ENCODE peak calls at places on chromosomes 12 and 14, in seven cellular contexts. G is thoracic aorta, Y is fibroblast of lung, D is aorta, P is Peyer's patch, K is colonic mucosa, J is pancreas. L is an unnamed sample. For H3K36me3, the result is how much of the 10 kb centered on the place peaks cover.

GRCh38 chr12:90858261-90858660 is 96.7 kb downstream of the CCER1 start:
- DNase-seq in G (no peak), Y (peak), D (no peak), P (no peak), K (peak), J (peak), L (no peak)

GRCh38 chr12:71075743-71076142 is 82.1 kb downstream of the TSPAN8 start:
- DNase-seq in G (no peak), Y (no peak), D (no peak), P (no peak), K (no peak), J (no peak), L (no peak)

GRCh38 chr14:96086032-96086431 is 46.9 kb downstream of the C14orf132 start:
- DNase-seq in G (no peak), Y (peak), D (no peak), P (no peak), K (no peak), J (no peak), L (no peak)

GRCh38 chr12:107105410-107105703 is 12.0 kb upstream of the CRY1 start:
- DNase-seq in G (no peak), Y (no peak), D (no peak), P (no peak), K (no peak), J (no peak), L (no peak)

GRCh38 chr12:43551271-43551970 is 582 bp downstream of the ADAMTS20 start:
- DNase-seq in G (no peak), Y (no peak), D (no peak), P (no peak), K (no peak), J (no peak), L (no peak)

GRCh38 chr12:100959481-100959880 is 164.9 kb downstream of the ANO4 start:
- DNase-seq in G (no peak), Y (peak), D (no peak), P (no peak), K (no peak), J (no peak), L (no peak)

GRCh38 chr12:61667676-61668075 is 592.5 kb upstream of the USP15 start:
- DNase-seq in G (no peak), Y (no peak), D (no peak), P (no peak), K (no peak), J (no peak), L (no peak)

GRCh38 chr12:117388865-117389508 is 27.6 kb upstream of the NOS1 start:
- DNase-seq in G (no peak), Y (no peak), D (no peak), P (no peak), K (no peak), J (no peak), L (no peak)

GRCh38 chr12:3600039-3600720 is 109.2 kb downstream of the PRMT8 start:
- DNase-seq in G (no peak), Y (no peak), D (no peak), P (no peak), K (no peak), J (no peak), L (no peak)

GRCh38 chr12:110245278-110245868 is 35.7 kb upstream of the ATP2A2 start:
- DNase-seq in G (no peak), Y (no peak), D (no peak), P (peak), K (peak), J (no peak), L (peak)

GRCh38 chr12:60501124-60501729 is 905.4 kb downstream of the SLC16A7 start:
- DNase-seq in G (no peak), Y (peak), D (no peak), P (no peak), K (no peak), J (no peak), L (no peak)

GRCh38 chr12:95225645-95226212 is 8.1 kb downstream of the VEZT start:
- DNase-seq in G (no peak), Y (no peak), D (no peak), P (no peak), K (no peak), J (no peak), L (no peak)

GRCh38 chr12:26988703-26989102 is 25.5 kb downstream of the TM7SF3 start:
- DNase-seq in G (no peak), Y (no peak), D (no peak), P (no peak), K (no peak), J (no peak), L (no peak)

GRCh38 chr12:73731658-73732057 is 806.0 kb upstream of the ATXN7L3B start:
- DNase-seq in G (no peak), Y (no peak), D (no peak), P (no peak), K (no peak), J (no peak), L (no peak)

GRCh38 chr14:104872469-104873341 is 7.6 kb downstream of the CEP170B start:
- DNase-seq in G (no peak), Y (peak), D (no peak), P (no peak), K (no peak), J (peak), L (no peak)

GRCh38 chr12:7667025-7667575 is 1.4 kb upstream of the APOBEC1 start:
- DNase-seq in G (no peak), Y (no peak), D (no peak), P (no peak), K (no peak), J (no peak), L (no peak)

GRCh38 chr12:51210690-51211395 is 7.0 kb downstream of the POU6F1 start:
- DNase-seq in G (no peak), Y (no peak), D (no peak), P (no peak), K (no peak), J (no peak), L (no peak)

GRCh38 chr14:79809849-79810612 is 401.3 kb downstream of the DIO2 start:
- DNase-seq in G (no peak), Y (peak), D (no peak), P (no peak), K (no peak), J (no peak), L (no peak)

GRCh38 chr14:80959448-80960006 is 4.1 kb downstream of the TSHR start:
- DNase-seq in G (no peak), Y (no peak), D (no peak), P (no peak), K (peak), J (no peak), L (peak)

GRCh38 chr14:65565948-65566347 is 153.4 kb downstream of the FUT8 start:
- DNase-seq in G (no peak), Y (peak), D (no peak), P (no peak), K (no peak), J (no peak), L (no peak)

GRCh38 chr12:67355428-67356385 is 86.5 kb downstream of the CAND1 start:
- DNase-seq in G (no peak), Y (peak), D (no peak), P (no peak), K (no peak), J (no peak), L (no peak)

GRCh38 chr14:65012353-65012752 is 25.7 kb downstream of the FNTB start:
- DNase-seq in G (no peak), Y (no peak), D (no peak), P (no peak), K (no peak), J (no peak), L (no peak)

GRCh38 chr12:11976005-11976404 is 94.7 kb upstream of the BCL2L14 start:
- DNase-seq in G (no peak), Y (no peak), D (no peak), P (no peak), K (no peak), J (no peak), L (no peak)

GRCh38 chr12:11978985-11979384 is 91.8 kb upstream of the BCL2L14 start:
- DNase-seq in G (no peak), Y (peak), D (no peak), P (no peak), K (no peak), J (no peak), L (no peak)

GRCh38 chr12:11986165-11986564 is 84.6 kb upstream of the BCL2L14 start:
- DNase-seq in G (no peak), Y (no peak), D (no peak), P (no peak), K (no peak), J (no peak), L (no peak)

GRCh38 chr12:11980133-11980532 is 90.6 kb upstream of the BCL2L14 start:
- DNase-seq in G (no peak), Y (no peak), D (no peak), P (no peak), K (no peak), J (no peak), L (no peak)

DNA sequence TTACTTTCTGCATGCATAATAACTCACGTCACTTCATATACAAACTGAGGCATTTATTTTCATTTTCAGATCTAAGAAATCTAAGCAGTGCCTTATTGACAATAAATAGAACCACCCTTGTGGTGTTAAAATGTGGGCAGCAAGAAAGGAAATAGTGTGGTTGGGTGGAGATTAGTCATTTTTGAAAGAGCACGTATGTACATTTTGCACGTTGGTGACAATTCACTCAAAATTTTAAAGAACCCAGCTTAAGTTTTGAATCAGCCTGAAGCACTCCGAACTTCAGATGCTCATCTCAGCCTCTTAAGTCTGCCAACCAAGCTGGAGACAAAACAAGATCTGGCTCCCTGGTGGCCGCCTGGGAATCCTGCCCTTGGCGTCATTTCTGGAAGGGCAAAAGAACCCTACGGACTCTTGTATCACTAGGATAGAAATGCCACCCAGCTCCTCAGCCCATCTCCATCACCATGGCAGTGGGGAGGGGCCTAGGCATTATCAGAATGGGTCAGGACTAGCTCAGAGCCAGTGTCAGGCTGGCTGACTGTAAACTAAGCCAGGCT is 89.5 kb upstream of the BCL2L14 start:
- DNase-seq in G (no peak), Y (peak), D (no peak), P (no peak), K (no peak), J (no peak), L (peak)
- H3K4me3 ChIP-seq in G (no peak), Y (no peak), D (no peak), P (no peak), K (no peak), J (no peak), L (no peak)

GRCh38 chr12:46258129-46258528 is 10.7 kb downstream of the SLC38A1 start:
- DNase-seq in G (no peak), Y (no peak), D (no peak), P (no peak), K (no peak), J (no peak), L (no peak)
- H3K36me3 ChIP-seq in G (under half), Y (under half), D (under half), P (under half), K (under half), J (under half), L (under half)

GRCh38 chr12:53380104-53380796 is at the start of gene SP1:
- DNase-seq in G (peak), Y (peak), D (peak), P (peak), K (peak), J (peak), L (peak)

GRCh38 chr12:53376747-53377146 is 3.2 kb upstream of the SP1 start:
- DNase-seq in G (no peak), Y (no peak), D (no peak), P (no peak), K (no peak), J (no peak), L (no peak)

GRCh38 chr12:53379389-53380103 is 430 bp upstream of the SP1 start:
- DNase-seq in G (peak), Y (peak), D (peak), P (peak), K (peak), J (peak), L (peak)

GRCh38 chr12:53378705-53379388 is 1.1 kb upstream of the SP1 start:
- DNase-seq in G (no peak), Y (no peak), D (peak), P (peak), K (no peak), J (no peak), L (no peak)

DNA sequence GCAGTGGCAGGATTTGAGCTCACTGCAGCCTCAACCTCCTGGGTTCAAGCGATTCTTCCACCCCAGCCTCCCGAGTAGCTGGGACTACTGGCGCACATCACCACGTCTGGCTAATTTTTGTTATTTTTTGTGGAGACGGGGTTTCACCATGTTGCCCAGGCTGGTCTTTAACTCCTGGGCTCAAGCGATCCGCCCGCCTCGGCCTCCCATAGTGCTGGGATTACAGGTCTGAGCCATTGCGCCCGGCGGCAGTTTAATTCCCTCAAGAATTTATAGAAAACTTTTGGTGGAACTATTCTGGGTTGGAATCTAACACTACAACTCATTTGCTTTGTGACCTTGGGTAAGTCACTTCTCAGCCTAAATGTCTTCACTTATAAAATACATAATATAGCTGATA is 1.8 kb upstream of the SP1 start:
- DNase-seq in G (no peak), Y (no peak), D (peak), P (peak), K (no peak), J (no peak), L (no peak)
- H3K27ac ChIP-seq in G (peak), Y (no peak), D (no peak), P (peak), K (peak), J (peak), L (no peak)

DNA sequence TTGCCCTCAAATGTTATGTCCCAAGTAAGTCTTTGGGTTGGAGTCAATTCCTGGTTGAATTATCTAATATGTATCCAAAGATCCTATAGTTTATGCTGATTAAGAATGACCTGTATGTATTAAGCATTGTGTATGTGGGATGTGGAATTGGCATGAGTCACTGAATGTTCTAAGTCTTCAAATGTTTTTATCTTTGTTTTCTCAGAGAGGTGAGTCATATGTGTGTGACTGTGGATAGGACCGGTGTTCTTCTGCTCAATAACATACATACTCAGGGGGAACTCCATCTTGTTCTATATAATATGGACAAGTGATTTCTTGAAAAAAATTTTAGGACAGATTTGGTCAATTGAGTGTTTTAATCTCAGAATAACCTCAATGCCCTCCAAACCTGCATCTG is 57.9 kb downstream of the NAV3 start:
- DNase-seq in G (no peak), Y (peak), D (no peak), P (no peak), K (no peak), J (no peak), L (no peak)
- H3K4me3 ChIP-seq in G (no peak), Y (no peak), D (no peak), P (no peak), K (no peak), J (no peak), L (no peak)